ENCODE peak calls at places on chromosomes 12 and 14, in ten cellular contexts. One of them, this sample, is unnamed.

GRCh38 chr12:97595423-97595822 is 132.8 kb downstream of the RMST start:
- DNase-seq in pancreas: no peak
- DNase-seq in left ventricle myocardium inferior: no peak
- DNase-seq in IMR-90: no peak
- DNase-seq in PC-3: peak
- DNase-seq in spleen: no peak
- DNase-seq in heart right ventricle: no peak
- DNase-seq in tibial artery: no peak
- DNase-seq in psoas muscle: no peak
- DNase-seq in A549: no peak
- DNase-seq in this sample: peak

GRCh38 chr12:57011438-57012424 is 4.6 kb downstream of the TAC3 start:
- DNase-seq in pancreas: no peak
- DNase-seq in left ventricle myocardium inferior: no peak
- DNase-seq in IMR-90: no peak
- DNase-seq in PC-3: no peak
- DNase-seq in spleen: no peak
- DNase-seq in heart right ventricle: no peak
- DNase-seq in tibial artery: no peak
- DNase-seq in psoas muscle: no peak
- DNase-seq in A549: no peak
- DNase-seq in this sample: peak

GRCh38 chr12:19946549-19946948 is 421.8 kb upstream of the PDE3A start:
- DNase-seq in pancreas: no peak
- DNase-seq in left ventricle myocardium inferior: no peak
- DNase-seq in IMR-90: peak
- DNase-seq in PC-3: peak
- DNase-seq in spleen: no peak
- DNase-seq in heart right ventricle: no peak
- DNase-seq in tibial artery: peak
- DNase-seq in psoas muscle: no peak
- DNase-seq in A549: peak
- DNase-seq in this sample: peak

GRCh38 chr12:46268349-46268616 is 560 bp downstream of the SLC38A1 start:
- DNase-seq in pancreas: no peak
- DNase-seq in left ventricle myocardium inferior: no peak
- DNase-seq in IMR-90: peak
- DNase-seq in PC-3: no peak
- DNase-seq in spleen: peak
- DNase-seq in heart right ventricle: no peak
- DNase-seq in tibial artery: no peak
- DNase-seq in psoas muscle: no peak
- DNase-seq in A549: no peak
- DNase-seq in this sample: peak

GRCh38 chr14:91752956-91753355 is 21.1 kb upstream of the CATSPERB start:
- DNase-seq in pancreas: no peak
- DNase-seq in left ventricle myocardium inferior: no peak
- DNase-seq in IMR-90: no peak
- DNase-seq in PC-3: no peak
- DNase-seq in spleen: no peak
- DNase-seq in heart right ventricle: no peak
- DNase-seq in tibial artery: no peak
- DNase-seq in psoas muscle: no peak
- DNase-seq in A549: no peak
- DNase-seq in this sample: no peak

GRCh38 chr12:124668602-124669001 is 101.2 kb upstream of the NCOR2 start:
- DNase-seq in pancreas: no peak
- DNase-seq in left ventricle myocardium inferior: no peak
- DNase-seq in IMR-90: no peak
- DNase-seq in PC-3: no peak
- DNase-seq in spleen: no peak
- DNase-seq in heart right ventricle: no peak
- DNase-seq in tibial artery: no peak
- DNase-seq in psoas muscle: no peak
- DNase-seq in A549: no peak
- DNase-seq in this sample: no peak

GRCh38 chr14:24080888-24081738 is 9.8 kb downstream of the CPNE6 start:
- DNase-seq in pancreas: peak
- DNase-seq in left ventricle myocardium inferior: peak
- DNase-seq in IMR-90: no peak
- DNase-seq in PC-3: peak
- DNase-seq in spleen: peak
- DNase-seq in heart right ventricle: peak
- DNase-seq in tibial artery: peak
- DNase-seq in psoas muscle: peak
- DNase-seq in A549: peak
- DNase-seq in this sample: peak

GRCh38 chr14:98189521-98189920 is 1082.5 kb downstream of the BCL11B start:
- DNase-seq in pancreas: no peak
- DNase-seq in left ventricle myocardium inferior: no peak
- DNase-seq in IMR-90: no peak
- DNase-seq in PC-3: no peak
- DNase-seq in spleen: no peak
- DNase-seq in heart right ventricle: no peak
- DNase-seq in tibial artery: no peak
- DNase-seq in psoas muscle: no peak
- DNase-seq in A549: no peak
- DNase-seq in this sample: no peak

GRCh38 chr12:40106655-40107054 is 774 bp upstream of the SLC2A13 start:
- DNase-seq in pancreas: no peak
- DNase-seq in left ventricle myocardium inferior: no peak
- DNase-seq in IMR-90: no peak
- DNase-seq in PC-3: peak
- DNase-seq in spleen: no peak
- DNase-seq in heart right ventricle: no peak
- DNase-seq in tibial artery: no peak
- DNase-seq in psoas muscle: no peak
- DNase-seq in A549: no peak
- DNase-seq in this sample: no peak

GRCh38 chr12:13197526-13198141 is 1.1 kb downstream of the EMP1 start:
- DNase-seq in pancreas: no peak
- DNase-seq in left ventricle myocardium inferior: peak
- DNase-seq in IMR-90: peak
- DNase-seq in PC-3: no peak
- DNase-seq in spleen: no peak
- DNase-seq in heart right ventricle: peak
- DNase-seq in tibial artery: peak
- DNase-seq in psoas muscle: peak
- DNase-seq in A549: no peak
- DNase-seq in this sample: no peak

GRCh38 chr12:101368016-101368415 is 39.6 kb downstream of the ARL1 start:
- DNase-seq in pancreas: no peak
- DNase-seq in left ventricle myocardium inferior: no peak
- DNase-seq in IMR-90: no peak
- DNase-seq in PC-3: no peak
- DNase-seq in spleen: no peak
- DNase-seq in heart right ventricle: no peak
- DNase-seq in tibial artery: no peak
- DNase-seq in psoas muscle: no peak
- DNase-seq in A549: no peak
- DNase-seq in this sample: no peak

GRCh38 chr12:111150476-111150875 is 218.4 kb downstream of the PHETA1 start:
- DNase-seq in pancreas: no peak
- DNase-seq in left ventricle myocardium inferior: no peak
- DNase-seq in IMR-90: no peak
- DNase-seq in PC-3: no peak
- DNase-seq in spleen: peak
- DNase-seq in heart right ventricle: no peak
- DNase-seq in tibial artery: no peak
- DNase-seq in psoas muscle: no peak
- DNase-seq in A549: no peak
- DNase-seq in this sample: no peak

GRCh38 chr12:113184098-113184899 is 979 bp downstream of the DDX54 start:
- DNase-seq in pancreas: no peak
- DNase-seq in left ventricle myocardium inferior: no peak
- DNase-seq in IMR-90: no peak
- DNase-seq in PC-3: no peak
- DNase-seq in spleen: peak
- DNase-seq in heart right ventricle: no peak
- DNase-seq in tibial artery: no peak
- DNase-seq in psoas muscle: peak
- DNase-seq in A549: no peak
- DNase-seq in this sample: no peak

GRCh38 chr14:105860615-105861580 is 334.5 kb downstream of the TMEM121 start:
- DNase-seq in pancreas: peak
- DNase-seq in left ventricle myocardium inferior: peak
- DNase-seq in IMR-90: no peak
- DNase-seq in PC-3: no peak
- DNase-seq in spleen: peak
- DNase-seq in heart right ventricle: no peak
- DNase-seq in tibial artery: no peak
- DNase-seq in psoas muscle: no peak
- DNase-seq in A549: no peak
- DNase-seq in this sample: no peak

GRCh38 chr14:53515264-53515663 is 362.1 kb upstream of the DDHD1 start:
- DNase-seq in pancreas: no peak
- DNase-seq in left ventricle myocardium inferior: no peak
- DNase-seq in IMR-90: peak
- DNase-seq in PC-3: no peak
- DNase-seq in spleen: no peak
- DNase-seq in heart right ventricle: no peak
- DNase-seq in tibial artery: no peak
- DNase-seq in psoas muscle: no peak
- DNase-seq in A549: no peak
- DNase-seq in this sample: no peak

GRCh38 chr12:123139926-123140674 is 10.8 kb downstream of the PITPNM2 start:
- DNase-seq in pancreas: no peak
- DNase-seq in left ventricle myocardium inferior: no peak
- DNase-seq in IMR-90: peak
- DNase-seq in PC-3: peak
- DNase-seq in spleen: peak
- DNase-seq in heart right ventricle: no peak
- DNase-seq in tibial artery: no peak
- DNase-seq in psoas muscle: peak
- DNase-seq in A549: peak
- DNase-seq in this sample: peak

GRCh38 chr12:56677680-56678079 is 10.4 kb downstream of the PTGES3 start:
- DNase-seq in pancreas: no peak
- DNase-seq in left ventricle myocardium inferior: no peak
- DNase-seq in IMR-90: no peak
- DNase-seq in PC-3: no peak
- DNase-seq in spleen: no peak
- DNase-seq in heart right ventricle: no peak
- DNase-seq in tibial artery: no peak
- DNase-seq in psoas muscle: no peak
- DNase-seq in A549: no peak
- DNase-seq in this sample: no peak

GRCh38 chr14:24838945-24839616 is 205.1 kb upstream of the GZMB start:
- DNase-seq in pancreas: no peak
- DNase-seq in left ventricle myocardium inferior: peak
- DNase-seq in IMR-90: no peak
- DNase-seq in PC-3: no peak
- DNase-seq in spleen: no peak
- DNase-seq in heart right ventricle: no peak
- DNase-seq in tibial artery: no peak
- DNase-seq in psoas muscle: no peak
- DNase-seq in A549: no peak
- DNase-seq in this sample: no peak

GRCh38 chr12:70011353-70011752 is 186.3 kb downstream of the MYRFL start:
- DNase-seq in pancreas: no peak
- DNase-seq in left ventricle myocardium inferior: no peak
- DNase-seq in IMR-90: no peak
- DNase-seq in PC-3: no peak
- DNase-seq in spleen: no peak
- DNase-seq in heart right ventricle: no peak
- DNase-seq in tibial artery: no peak
- DNase-seq in psoas muscle: no peak
- DNase-seq in A549: no peak
- DNase-seq in this sample: no peak

DNA sequence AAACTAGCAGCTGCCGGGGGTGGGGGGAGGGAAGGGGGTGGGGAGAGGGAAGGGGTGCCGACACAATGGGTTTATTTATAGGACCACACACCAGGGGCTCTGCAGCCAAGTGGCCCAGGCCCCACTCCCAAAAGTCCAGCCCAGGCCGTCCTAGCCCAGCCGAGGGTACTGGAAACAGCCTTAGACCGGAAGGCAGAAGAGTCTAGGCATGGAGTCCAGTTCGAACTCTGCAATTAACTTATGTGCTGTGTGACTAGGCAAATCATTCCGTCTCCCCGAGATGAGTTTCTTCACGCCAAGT is 18.1 kb downstream of the NCKAP5L start:
- DNase-seq in pancreas: no peak
- DNase-seq in left ventricle myocardium inferior: no peak
- DNase-seq in IMR-90: no peak
- DNase-seq in PC-3: no peak
- DNase-seq in spleen: no peak
- DNase-seq in heart right ventricle: no peak
- DNase-seq in tibial artery: no peak
- DNase-seq in psoas muscle: no peak
- DNase-seq in A549: no peak
- DNase-seq in this sample: no peak
- H3K4me3 ChIP-seq in pancreas: no peak
- H3K4me3 ChIP-seq in left ventricle myocardium inferior: peak
- H3K4me3 ChIP-seq in IMR-90: no peak
- H3K4me3 ChIP-seq in PC-3: no peak
- H3K4me3 ChIP-seq in spleen: no peak
- H3K4me3 ChIP-seq in heart right ventricle: no peak
- H3K4me3 ChIP-seq in tibial artery: no peak
- H3K4me3 ChIP-seq in psoas muscle: no peak
- H3K4me3 ChIP-seq in A549: no peak
- H3K4me3 ChIP-seq in this sample: no peak

GRCh38 chr14:21510735-21511657 is at the start of gene METTL3:
- DNase-seq in pancreas: peak
- DNase-seq in left ventricle myocardium inferior: peak
- DNase-seq in IMR-90: peak
- DNase-seq in PC-3: peak
- DNase-seq in spleen: peak
- DNase-seq in heart right ventricle: peak
- DNase-seq in tibial artery: peak
- DNase-seq in psoas muscle: peak
- DNase-seq in A549: peak
- DNase-seq in this sample: peak
- TF ChIP-seq CTCF in pancreas: no peak
- TF ChIP-seq CTCF in left ventricle myocardium inferior: no peak
- TF ChIP-seq CTCF in IMR-90: no peak
- TF ChIP-seq CTCF in PC-3: no peak
- TF ChIP-seq CTCF in spleen: peak
- TF ChIP-seq CTCF in heart right ventricle: no peak
- TF ChIP-seq CTCF in tibial artery: no peak
- TF ChIP-seq CTCF in psoas muscle: no peak
- TF ChIP-seq CTCF in A549: no peak
- TF ChIP-seq CTCF in this sample: no peak

GRCh38 chr14:85093631-85094330 is 436.2 kb upstream of the FLRT2 start:
- DNase-seq in pancreas: no peak
- DNase-seq in left ventricle myocardium inferior: no peak
- DNase-seq in IMR-90: peak
- DNase-seq in PC-3: no peak
- DNase-seq in spleen: no peak
- DNase-seq in heart right ventricle: no peak
- DNase-seq in tibial artery: no peak
- DNase-seq in psoas muscle: no peak
- DNase-seq in A549: no peak
- DNase-seq in this sample: peak
- H3K4me3 ChIP-seq in pancreas: no peak
- H3K4me3 ChIP-seq in left ventricle myocardium inferior: no peak
- H3K4me3 ChIP-seq in IMR-90: no peak
- H3K4me3 ChIP-seq in PC-3: no peak
- H3K4me3 ChIP-seq in spleen: no peak
- H3K4me3 ChIP-seq in heart right ventricle: no peak
- H3K4me3 ChIP-seq in tibial artery: no peak
- H3K4me3 ChIP-seq in psoas muscle: no peak
- H3K4me3 ChIP-seq in A549: no peak
- H3K4me3 ChIP-seq in this sample: no peak

GRCh38 chr14:79028281-79028680 is 858.1 kb downstream of the NRXN3 start:
- DNase-seq in pancreas: no peak
- DNase-seq in left ventricle myocardium inferior: no peak
- DNase-seq in IMR-90: no peak
- DNase-seq in PC-3: peak
- DNase-seq in spleen: no peak
- DNase-seq in heart right ventricle: no peak
- DNase-seq in tibial artery: no peak
- DNase-seq in psoas muscle: no peak
- DNase-seq in A549: no peak
- DNase-seq in this sample: peak
- TF ChIP-seq CTCF in pancreas: no peak
- TF ChIP-seq CTCF in left ventricle myocardium inferior: no peak
- TF ChIP-seq CTCF in IMR-90: no peak
- TF ChIP-seq CTCF in PC-3: no peak
- TF ChIP-seq CTCF in spleen: no peak
- TF ChIP-seq CTCF in heart right ventricle: no peak
- TF ChIP-seq CTCF in tibial artery: no peak
- TF ChIP-seq CTCF in psoas muscle: no peak
- TF ChIP-seq CTCF in A549: no peak
- TF ChIP-seq CTCF in this sample: no peak